ENCODE peak calls at places on chromosomes 16 and 17, in five cellular contexts. U is body of pancreas, E is GM12865, H is lower leg skin, A is pancreas. C is an unnamed sample.

GRCh38 chr17:8674344-8675305 is 44.1 kb upstream of the MYH10 start:
- DNase-seq in A (no peak), H (peak), E (no peak), U (peak), C (no peak)

GRCh38 chr16:80198995-80199299 is 341.8 kb upstream of the DYNLRB2 start:
- DNase-seq in A (no peak), H (no peak), U (no peak), E (no peak), C (no peak)

GRCh38 chr17:9021985-9022552 is 759 bp downstream of the NTN1 start:
- DNase-seq in E (peak), A (peak), U (peak), H (peak), C (no peak)

GRCh38 chr16:48156790-48157209 is 1.0 kb upstream of the ABCC12 start:
- DNase-seq in E (peak), A (peak), H (peak), U (peak), C (peak)

GRCh38 chr17:42135664-42136653 is 13.4 kb downstream of the HSPB9 start:
- DNase-seq in U (peak), E (no peak), A (peak), H (no peak), C (peak)

GRCh38 chr17:47072881-47073280 is 93.8 kb upstream of the RPRML start:
- DNase-seq in E (no peak), H (no peak), A (no peak), U (peak), C (no peak)

GRCh38 chr17:51079049-51079448 is 41.6 kb downstream of the SPAG9 start:
- DNase-seq in H (no peak), A (no peak), U (no peak), E (no peak), C (no peak)

GRCh38 chr16:88478115-88478514 is 25.0 kb downstream of the ZFPM1 start:
- DNase-seq in A (no peak), U (no peak), H (no peak), E (no peak), C (no peak)

GRCh38 chr17:48153711-48154642 is 46.4 kb downstream of the SNX11 start:
- DNase-seq in E (peak), H (no peak), A (peak), U (peak), C (no peak)

GRCh38 chr16:12320298-12320706 is 343.8 kb downstream of the SNX29 start:
- DNase-seq in H (no peak), E (no peak), A (no peak), U (no peak), C (no peak)

GRCh38 chr17:77449908-77450741 is 309.4 kb downstream of the SEC14L1 start:
- DNase-seq in H (no peak), E (peak), A (peak), U (peak), C (no peak)

GRCh38 chr17:35244345-35245195 is 1.7 kb downstream of the SLFN5 start:
- DNase-seq in U (peak), A (peak), H (peak), E (peak), C (no peak)

GRCh38 chr16:79769320-79770243 is 169.0 kb upstream of the MAF start:
- DNase-seq in A (no peak), H (no peak), U (no peak), E (no peak), C (no peak)

GRCh38 chr16:11393366-11393765 is 48.1 kb downstream of the RMI2 start:
- DNase-seq in A (no peak), H (no peak), E (no peak), U (no peak), C (no peak)

GRCh38 chr17:49762148-49762941 is 1.6 kb downstream of the FAM117A start:
- DNase-seq in U (no peak), H (no peak), A (no peak), E (no peak), C (no peak)

GRCh38 chr17:48546924-48547838 is 2.3 kb upstream of the HOXB2 start:
- DNase-seq in A (no peak), E (no peak), U (no peak), H (no peak), C (peak)

GRCh38 chr16:67663151-67663876 is 2.6 kb downstream of the PARD6A start:
- DNase-seq in H (no peak), A (peak), E (no peak), U (peak), C (no peak)

GRCh38 chr17:64256913-64257807 is 5.9 kb downstream of the TEX2 start:
- DNase-seq in U (no peak), A (no peak), E (no peak), H (no peak), C (no peak)

GRCh38 chr17:40417258-40417608 is 463 bp downstream of the TOP2A start:
- DNase-seq in A (no peak), H (no peak), E (no peak), U (no peak), C (no peak)

DNA sequence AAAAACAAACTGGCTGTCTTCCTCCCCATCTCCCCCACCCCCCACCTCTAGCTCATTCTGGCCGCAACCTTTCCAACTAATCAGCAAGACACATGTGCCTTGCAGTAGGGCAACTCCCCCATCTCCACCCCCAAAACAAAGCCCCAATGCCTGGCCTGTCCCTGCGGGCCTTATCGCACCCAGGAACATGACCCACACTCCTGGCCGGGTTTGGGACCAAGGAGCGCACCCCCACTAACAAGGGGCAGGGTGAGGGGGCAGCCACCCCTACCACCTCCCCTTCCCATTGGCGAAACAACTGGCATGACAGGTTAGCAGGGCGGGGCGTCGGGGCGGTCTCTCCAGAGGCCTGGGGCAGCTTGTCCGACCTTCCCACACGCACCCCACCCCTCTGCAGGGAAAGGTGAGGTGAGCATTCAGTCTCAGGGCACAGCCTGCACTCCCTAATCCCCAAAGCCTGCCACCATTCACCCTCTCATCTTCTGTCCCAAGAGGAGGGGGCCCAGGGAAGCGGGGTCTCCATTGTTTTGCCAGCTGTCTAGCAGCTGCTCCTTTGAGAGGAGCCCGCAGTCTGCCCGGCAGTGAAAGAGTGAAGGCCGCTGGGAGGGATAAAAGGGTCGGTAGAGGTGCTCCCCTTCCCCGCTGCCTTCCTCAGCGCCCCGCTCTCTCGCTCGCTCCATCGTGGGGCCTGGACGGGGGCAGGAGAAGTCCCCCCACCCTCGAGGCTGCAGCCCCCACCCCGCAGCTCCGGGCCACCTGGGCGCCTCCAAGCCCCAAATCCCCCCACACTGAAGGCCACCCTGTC is 764 bp downstream of the MYO18A start:
- DNase-seq in E (no peak), A (peak), U (peak), H (peak), C (no peak)
- H3K4me3 ChIP-seq in E (peak), A (peak), U (no peak), H (peak), C (peak)

GRCh38 chr17:17783121-17783824 is 53.5 kb downstream of the SREBF1 start:
- DNase-seq in A (peak), U (peak), H (no peak), E (peak), C (peak)

GRCh38 chr17:17782425-17783120 is 54.2 kb downstream of the SREBF1 start:
- DNase-seq in U (no peak), A (peak), H (no peak), E (peak), C (no peak)

GRCh38 chr17:17785407-17785806 is 51.4 kb downstream of the SREBF1 start:
- DNase-seq in E (no peak), U (peak), H (no peak), A (peak), C (no peak)

GRCh38 chr17:17783825-17784598 is 52.8 kb downstream of the SREBF1 start:
- DNase-seq in A (peak), U (peak), E (peak), H (no peak), C (no peak)

GRCh38 chr17:17784599-17785264 is 52.1 kb downstream of the SREBF1 start:
- DNase-seq in E (peak), A (no peak), U (no peak), H (no peak), C (peak)
- TF ChIP-seq CTCF in E (no peak), A (no peak), U (no peak), H (no peak), C (no peak)

DNA sequence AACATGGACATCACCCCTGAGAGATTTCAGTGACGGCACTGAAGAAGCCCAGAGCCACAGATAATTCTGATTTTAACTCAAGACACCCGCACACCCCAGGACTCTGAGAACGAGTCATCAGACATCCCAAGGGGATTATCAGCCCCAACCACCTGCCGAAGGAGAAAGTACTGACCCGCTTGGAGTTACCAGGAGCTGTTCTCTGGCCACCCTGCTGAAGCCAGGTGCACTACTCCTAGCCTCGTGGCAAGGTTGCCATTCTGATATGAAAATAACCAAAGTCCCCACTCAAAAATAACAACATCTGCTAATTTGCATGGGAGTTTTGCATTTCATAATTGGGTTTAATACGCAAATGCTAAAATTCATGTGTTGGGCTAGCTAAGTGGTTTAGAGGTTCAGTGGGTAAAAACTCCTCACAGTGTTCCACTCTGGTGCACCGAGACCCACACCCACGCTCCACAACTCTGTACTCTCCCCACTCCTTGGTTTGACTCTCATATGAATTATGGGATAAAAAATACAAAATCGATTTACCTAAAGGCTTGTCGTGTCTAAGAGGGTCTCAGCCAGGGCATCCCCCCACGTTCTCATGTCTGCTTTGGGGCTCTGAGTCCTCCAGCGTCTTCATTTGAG is 143.0 kb upstream of the NOL11 start:
- DNase-seq in E (peak), U (no peak), A (no peak), H (no peak), C (no peak)
- H3K4me3 ChIP-seq in E (peak), U (no peak), A (peak), H (no peak), C (no peak)

DNA sequence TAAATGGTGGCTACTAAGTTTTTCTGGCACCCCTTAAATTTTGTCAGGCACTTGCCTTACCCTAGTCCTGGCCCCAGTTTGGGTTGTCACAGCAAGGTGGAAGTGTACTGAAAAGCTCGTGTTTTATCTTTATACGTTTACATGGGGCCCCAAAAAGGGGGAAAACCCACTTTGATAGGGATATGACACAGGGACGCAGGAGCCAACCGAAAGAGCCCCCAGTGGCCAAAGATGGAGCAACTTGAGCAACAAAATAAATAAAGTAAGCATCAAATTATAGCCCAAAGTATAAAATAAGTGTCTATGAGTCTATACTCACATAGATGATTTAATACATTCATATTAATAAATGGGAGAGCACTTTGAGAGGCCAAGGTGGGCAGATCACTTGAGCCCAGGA is 5.0 kb upstream of the CETP start:
- DNase-seq in E (no peak), A (no peak), H (no peak), U (no peak), C (no peak)
- TF ChIP-seq CTCF in E (peak), A (no peak), H (no peak), U (no peak), C (no peak)

GRCh38 chr16:24853169-24853824 is 7.5 kb downstream of the SLC5A11 start:
- DNase-seq in H (peak), E (no peak), A (no peak), U (no peak), C (no peak)
- H3K4me3 ChIP-seq in H (no peak), E (no peak), A (no peak), U (no peak), C (no peak)

GRCh38 chr17:80925668-80926067 is 66.0 kb upstream of the CHMP6 start:
- DNase-seq in U (no peak), A (no peak), H (no peak), E (no peak), C (no peak)

GRCh38 chr17:80930335-80931040 is 61.2 kb upstream of the CHMP6 start:
- DNase-seq in U (no peak), E (no peak), H (no peak), A (no peak), C (no peak)

GRCh38 chr17:80926601-80927250 is 64.9 kb upstream of the CHMP6 start:
- DNase-seq in U (no peak), H (no peak), E (no peak), A (no peak), C (no peak)

GRCh38 chr17:80929449-80929848 is 62.2 kb upstream of the CHMP6 start:
- DNase-seq in H (no peak), A (no peak), U (no peak), E (no peak), C (no peak)

DNA sequence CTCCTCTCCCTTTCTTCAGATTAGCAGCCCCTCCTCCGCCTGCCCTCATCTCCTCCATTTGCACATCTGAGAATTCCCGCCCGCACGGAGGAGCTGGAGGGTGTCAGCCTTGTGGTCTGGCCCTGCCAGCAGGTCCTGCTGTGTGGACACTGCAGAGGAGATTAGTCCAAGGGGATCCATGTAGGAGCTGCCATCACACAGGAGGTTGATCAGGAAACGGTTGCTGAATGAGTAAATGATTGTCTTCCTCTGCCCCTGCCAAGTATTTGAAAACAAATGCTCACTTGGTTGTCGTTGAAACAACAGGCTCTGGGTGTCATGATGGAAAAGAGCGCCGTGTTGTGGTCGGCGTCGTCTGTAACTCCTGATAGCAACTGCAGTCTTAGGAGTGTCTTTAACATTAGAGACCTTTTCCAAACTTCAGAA is 63.8 kb upstream of the CHMP6 start:
- DNase-seq in A (no peak), H (no peak), E (no peak), U (no peak), C (no peak)
- TF ChIP-seq CTCF in A (no peak), H (no peak), E (no peak), U (no peak), C (no peak)

C was measured in LNCaP clone FGC.